ENCODE peak calls at places on chromosomes 1 and 21, in seven cellular contexts. Z is GM23338; F is uterus; J is CD4-positive, alpha-beta T cell; Q is left ventricle myocardium inferior; S is Panc1; R is colonic mucosa. W is an unnamed sample.

GRCh38 chr1:11736746-11737639 is 1.1 kb downstream of the AGTRAP start:
- DNase-seq in Z (peak), F (peak), J (peak), Q (peak), S (no peak), R (peak), W (peak)

GRCh38 chr1:174659823-174660222 is 212.1 kb downstream of the GPR52 start:
- DNase-seq in Z (no peak), F (no peak), J (no peak), Q (no peak), S (peak), R (no peak), W (no peak)

GRCh38 chr1:188769181-188769580 is 1708.5 kb downstream of the BRINP3 start:
- DNase-seq in Z (peak), F (no peak), J (no peak), Q (no peak), S (no peak), R (no peak), W (no peak)

GRCh38 chr1:247371801-247372259 is 40.2 kb upstream of the ZNF496 start:
- DNase-seq in Z (no peak), F (no peak), J (no peak), Q (no peak), S (no peak), R (no peak), W (no peak)

GRCh38 chr1:22930235-22930912 is 42.3 kb downstream of the LACTBL1 start:
- DNase-seq in Z (peak), F (no peak), J (no peak), Q (peak), S (no peak), R (peak), W (no peak)

GRCh38 chr1:19457555-19457954 is 27.8 kb downstream of the CAPZB start:
- DNase-seq in Z (no peak), F (no peak), J (no peak), Q (no peak), S (no peak), R (no peak), W (no peak)

GRCh38 chr1:189851806-189852367 is 625.8 kb downstream of the BRINP3 start:
- DNase-seq in Z (no peak), F (no peak), J (no peak), Q (no peak), S (no peak), R (no peak), W (no peak)

GRCh38 chr1:101148987-101149386 is 87.8 kb upstream of the S1PR1 start:
- DNase-seq in Z (no peak), F (no peak), J (no peak), Q (no peak), S (no peak), R (no peak), W (no peak)

GRCh38 chr1:205273551-205273982 is 45.8 kb downstream of the TMCC2 start:
- DNase-seq in Z (peak), F (peak), J (peak), Q (peak), S (peak), R (peak), W (peak)

GRCh38 chr1:201696217-201696761 is 132.7 kb upstream of the IPO9 start:
- DNase-seq in Z (no peak), F (peak), J (no peak), Q (peak), S (peak), R (no peak), W (no peak)

DNA sequence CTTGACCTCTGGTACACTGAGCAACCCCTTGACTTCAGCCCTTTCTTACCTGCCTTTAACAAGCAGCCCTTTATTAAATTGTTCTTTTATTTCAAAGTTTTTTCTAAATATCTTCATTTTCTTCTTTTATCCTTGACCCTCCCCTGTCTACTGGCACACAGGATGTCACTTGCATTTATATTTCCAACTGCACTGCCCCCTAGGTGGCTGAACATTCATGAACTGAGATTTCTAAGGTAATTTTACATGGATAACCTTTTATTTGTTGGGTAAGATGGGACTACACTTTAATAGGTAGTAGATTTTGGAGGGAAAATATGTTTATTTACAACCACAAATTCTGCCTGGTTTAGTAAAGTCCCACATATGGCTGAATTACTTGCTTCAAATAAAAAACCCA is 190.0 kb downstream of the ATP6V1G3 start:
- DNase-seq in Z (no peak), F (no peak), J (no peak), Q (no peak), S (no peak), R (no peak), W (no peak)
- TF ChIP-seq CTCF in Z (peak), F (no peak), J (no peak), Q (peak), S (no peak), R (no peak), W (no peak)

DNA sequence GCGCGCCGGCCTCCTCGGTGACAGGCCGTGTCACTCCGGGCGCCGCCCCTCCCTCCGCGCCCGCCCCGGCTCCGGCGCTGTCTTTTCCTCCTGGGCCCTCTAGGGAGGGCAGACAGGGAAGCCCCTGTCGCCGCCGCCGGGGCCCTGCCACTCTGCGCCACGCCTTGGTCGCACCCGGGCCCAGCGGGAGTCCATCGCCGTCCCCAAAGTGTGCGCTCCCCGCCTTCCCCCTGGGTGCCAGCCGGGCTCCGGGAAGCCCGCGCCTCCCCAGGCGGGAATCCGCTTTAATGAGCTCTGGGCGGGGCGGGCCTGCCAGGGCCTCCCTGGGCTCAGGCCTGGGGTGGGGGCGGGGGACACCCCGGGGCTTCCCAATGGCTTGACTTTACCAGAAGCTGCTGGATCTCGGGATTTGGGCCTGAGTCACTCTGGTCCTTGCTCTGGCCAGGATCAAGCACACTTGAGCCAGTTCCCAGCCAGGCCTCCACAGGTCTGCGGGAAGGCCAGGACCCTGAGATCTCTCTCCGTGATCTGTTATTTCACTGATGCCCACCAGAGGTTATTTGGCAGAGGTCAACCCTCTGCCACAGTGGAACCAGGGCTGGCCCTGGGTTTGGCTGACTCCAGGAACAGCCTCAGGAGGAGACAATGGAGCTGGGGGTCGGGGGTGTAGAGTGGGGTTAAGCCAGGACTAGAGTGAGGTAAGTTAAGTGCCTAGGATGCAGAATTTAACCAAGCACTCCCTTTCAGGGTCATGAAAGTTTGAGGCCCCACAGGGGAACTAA is 178.4 kb upstream of the EDN2 start:
- DNase-seq in Z (peak), F (peak), J (peak), Q (peak), S (no peak), R (peak), W (peak)
- TF ChIP-seq CTCF in Z (no peak), F (no peak), J (no peak), Q (no peak), S (no peak), R (no peak), W (no peak)

GRCh38 chr21:38171723-38172344 is 85.0 kb upstream of the KCNJ15 start:
- DNase-seq in Z (peak), F (no peak), J (no peak), Q (no peak), S (no peak), R (no peak), W (no peak)

GRCh38 chr21:38166214-38166547 is 90.6 kb upstream of the KCNJ15 start:
- DNase-seq in Z (no peak), F (no peak), J (no peak), Q (no peak), S (no peak), R (no peak), W (no peak)

GRCh38 chr21:38170705-38171682 is 85.8 kb upstream of the KCNJ15 start:
- DNase-seq in Z (peak), F (no peak), J (no peak), Q (no peak), S (no peak), R (no peak), W (no peak)

GRCh38 chr21:38167345-38167744 is 89.4 kb upstream of the KCNJ15 start:
- DNase-seq in Z (no peak), F (no peak), J (no peak), Q (no peak), S (no peak), R (no peak), W (no peak)

DNA sequence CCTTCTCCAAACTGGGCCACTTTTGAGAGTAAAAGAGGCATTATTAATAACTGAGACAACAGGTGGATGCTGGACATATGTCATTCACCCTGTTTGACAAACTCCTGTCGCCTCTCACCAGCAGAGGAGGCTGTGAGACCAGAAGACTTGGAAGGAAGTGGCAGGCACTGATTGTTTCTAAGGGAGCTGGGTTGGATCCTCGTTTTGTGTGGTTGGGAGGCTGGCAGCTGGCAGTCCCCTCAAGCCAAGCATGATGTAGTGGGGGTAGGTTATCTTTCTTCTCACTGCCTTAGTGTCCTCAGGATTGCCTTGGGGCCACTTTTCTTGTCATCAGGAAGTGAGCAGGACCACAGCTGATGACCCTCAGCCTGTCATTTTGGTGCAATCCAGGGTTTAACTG is 86.5 kb upstream of the KCNJ15 start:
- DNase-seq in Z (peak), F (no peak), J (no peak), Q (no peak), S (no peak), R (no peak), W (no peak)
- TF ChIP-seq CTCF in Z (peak), F (peak), J (no peak), Q (peak), S (peak), R (no peak), W (no peak)

DNA sequence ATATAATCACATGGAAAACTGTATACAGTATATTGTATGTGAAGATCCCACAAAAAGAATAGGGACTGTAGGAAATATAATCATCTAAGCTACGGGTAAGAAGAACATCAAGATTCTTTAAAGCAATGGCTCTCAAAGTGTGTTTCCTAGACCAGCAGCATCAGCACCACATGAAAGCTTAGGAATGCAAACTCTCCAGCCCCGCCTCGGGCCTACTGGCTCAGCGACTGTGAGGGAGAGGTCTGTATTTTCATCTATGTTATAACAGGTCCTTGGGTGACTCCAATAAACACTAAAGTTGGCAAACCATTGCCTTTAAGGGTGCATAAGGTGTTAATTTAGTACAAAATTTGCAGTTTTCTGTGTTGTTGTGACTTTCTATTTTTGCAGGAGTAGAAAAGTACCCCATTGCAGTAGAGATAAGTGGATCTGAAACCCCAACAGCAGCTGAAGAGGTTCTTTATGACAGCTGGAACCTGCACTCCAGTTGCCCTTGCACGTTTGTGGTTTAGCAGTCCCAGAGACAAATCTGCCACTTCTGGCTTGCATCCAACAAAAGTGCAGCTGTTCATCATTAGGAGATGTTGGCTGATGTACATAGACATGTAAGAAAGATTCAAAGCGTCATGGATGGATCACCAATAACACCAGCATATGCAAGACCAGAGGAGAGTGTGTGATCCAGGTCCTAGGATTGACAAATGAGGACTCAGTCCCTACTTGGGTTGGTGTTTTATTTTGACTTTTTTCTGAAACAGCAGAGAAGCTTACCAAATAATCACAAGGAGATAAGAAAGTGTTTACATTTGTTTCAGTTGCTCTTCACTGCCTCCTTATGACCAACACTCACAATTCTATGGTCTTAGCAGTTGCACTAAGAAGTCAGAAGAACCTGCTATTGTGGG is 15.9 kb upstream of the IFNAR1 start:
- DNase-seq in Z (no peak), F (no peak), J (peak), Q (no peak), S (no peak), R (no peak), W (no peak)
- TF ChIP-seq CTCF in Z (no peak), F (no peak), J (no peak), Q (no peak), S (no peak), R (no peak), W (no peak)

DNA sequence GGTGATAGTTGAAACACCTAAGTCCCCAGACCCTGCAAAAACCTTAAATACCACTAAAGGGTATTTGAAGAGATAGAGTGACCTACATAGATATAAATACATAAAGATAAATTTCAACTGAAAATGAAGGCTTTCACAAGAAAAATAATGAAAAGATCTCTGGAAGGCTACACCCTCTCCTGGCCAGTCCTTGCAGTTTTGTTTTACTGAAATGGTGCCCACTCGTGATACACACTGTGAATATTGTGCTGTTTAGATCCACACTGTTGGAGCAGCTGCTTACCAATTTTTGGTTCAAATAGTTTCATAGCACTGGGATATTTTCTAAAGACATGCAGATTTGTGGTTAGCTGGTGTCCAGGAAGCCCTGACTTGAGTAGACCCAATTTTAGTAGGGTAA is 31.5 kb upstream of the RNF187 start:
- DNase-seq in Z (no peak), F (no peak), J (no peak), Q (no peak), S (no peak), R (no peak), W (no peak)
- TF ChIP-seq CTCF in Z (peak), F (no peak), J (no peak), Q (peak), S (no peak), R (no peak), W (no peak)

W was measured in omental fat pad.